ENCODE peak calls at places on chromosomes 16 and 17, in ten cellular contexts. S, E, F, M, I, W, Y, K, P and H are unnamed samples.

GRCh38 chr16:27245276-27246231 is 23.0 kb downstream of the NSMCE1 start:
- DNase-seq in E (no peak), K (peak), Y (peak), M (no peak), W (no peak), S (peak), I (no peak), P (no peak), F (no peak), H (peak)

GRCh38 chr16:29653436-29653835 is 9.6 kb upstream of the SPN start:
- DNase-seq in K (no peak), S (no peak), W (no peak), P (no peak), F (no peak), I (no peak), Y (no peak), M (no peak), E (peak), H (no peak)

GRCh38 chr16:80778707-80779106 is 25.7 kb downstream of the CDYL2 start:
- DNase-seq in M (no peak), I (no peak), Y (peak), S (peak), W (no peak), K (no peak), E (no peak), P (no peak), F (no peak), H (no peak)

GRCh38 chr16:59632266-59632855 is 898.2 kb upstream of the GOT2 start:
- DNase-seq in W (no peak), Y (peak), M (no peak), P (no peak), F (no peak), I (no peak), S (no peak), E (no peak), K (peak), H (no peak)

GRCh38 chr16:16884451-16884850 is 505.5 kb downstream of the NPIPA7 start:
- DNase-seq in K (no peak), F (no peak), P (peak), E (no peak), Y (no peak), I (no peak), S (no peak), M (no peak), W (no peak), H (no peak)

GRCh38 chr16:23387666-23388065 is 65.3 kb downstream of the COG7 start:
- DNase-seq in F (no peak), K (no peak), S (no peak), I (no peak), P (no peak), Y (no peak), W (no peak), M (no peak), E (no peak), H (no peak)

GRCh38 chr17:70190959-70191805 is 21.9 kb downstream of the KCNJ2 start:
- DNase-seq in K (no peak), E (no peak), P (no peak), F (no peak), S (peak), M (no peak), W (no peak), I (no peak), Y (no peak), H (peak)

GRCh38 chr16:1460602-1461138 is 14.2 kb downstream of the CLCN7 start:
- DNase-seq in Y (no peak), S (no peak), E (no peak), K (no peak), F (no peak), W (no peak), P (no peak), I (no peak), M (no peak), H (no peak)

GRCh38 chr17:39663688-39664580 is 1.2 kb upstream of the TCAP start:
- DNase-seq in F (no peak), I (peak), E (no peak), S (no peak), K (no peak), W (no peak), Y (no peak), P (no peak), M (no peak), H (peak)

GRCh38 chr16:57938936-57939871 is 31.7 kb downstream of the CNGB1 start:
- DNase-seq in E (no peak), F (peak), Y (peak), M (peak), I (no peak), P (no peak), S (peak), K (peak), W (no peak), H (peak)

GRCh38 chr16:69085032-69085695 is 20.3 kb upstream of the HAS3 start:
- DNase-seq in S (no peak), M (no peak), Y (no peak), F (no peak), P (no peak), E (no peak), W (no peak), K (no peak), I (no peak), H (no peak)

GRCh38 chr17:41680426-41681040 is 8.2 kb upstream of the EIF1 start:
- DNase-seq in I (no peak), S (no peak), E (no peak), P (no peak), M (no peak), W (no peak), F (no peak), K (no peak), Y (no peak), H (no peak)

GRCh38 chr17:41681776-41682175 is 6.9 kb upstream of the EIF1 start:
- DNase-seq in F (no peak), P (no peak), I (no peak), K (no peak), S (no peak), E (no peak), M (no peak), Y (no peak), W (no peak), H (no peak)

GRCh38 chr17:41679740-41680425 is 8.8 kb upstream of the EIF1 start:
- DNase-seq in S (no peak), Y (no peak), F (no peak), W (no peak), I (no peak), M (no peak), K (no peak), E (no peak), P (no peak), H (no peak)

GRCh38 chr17:41678411-41678906 is 10.2 kb upstream of the EIF1 start:
- DNase-seq in I (no peak), M (no peak), K (peak), Y (peak), W (no peak), P (no peak), E (no peak), F (no peak), S (peak), H (peak)

GRCh38 chr17:41678907-41679739 is 9.6 kb upstream of the EIF1 start:
- DNase-seq in I (no peak), E (no peak), F (no peak), P (no peak), K (peak), Y (peak), W (no peak), M (peak), S (peak), H (peak)
- TF ChIP-seq CTCF in I (no peak), E (no peak), F (peak), P (no peak), K (peak), Y (no peak), W (no peak), M (no peak), S (peak), H (peak)

GRCh38 chr17:44733753-44734152 is 25.0 kb upstream of the ADAM11 start:
- DNase-seq in F (no peak), E (no peak), I (peak), M (no peak), W (no peak), S (peak), Y (peak), P (no peak), K (peak), H (peak)
- TF ChIP-seq CTCF in F (peak), E (no peak), I (peak), M (peak), W (peak), S (peak), Y (peak), P (no peak), K (peak), H (peak)

GRCh38 chr17:49362723-49363117 is 670 bp upstream of the ZNF652 start:
- DNase-seq in I (no peak), E (no peak), P (no peak), F (no peak), W (no peak), M (no peak), Y (no peak), S (no peak), K (peak), H (peak)

GRCh38 chr17:49364119-49364518 is 2.1 kb upstream of the ZNF652 start:
- DNase-seq in W (no peak), S (no peak), E (no peak), Y (no peak), F (no peak), K (no peak), M (no peak), P (no peak), I (no peak), H (no peak)

GRCh38 chr17:49363251-49363650 is 1.2 kb upstream of the ZNF652 start:
- DNase-seq in P (no peak), E (no peak), K (no peak), F (no peak), I (no peak), Y (no peak), S (no peak), M (no peak), W (no peak), H (no peak)

GRCh38 chr17:49369089-49369488 is 7.0 kb upstream of the ZNF652 start:
- DNase-seq in S (no peak), F (no peak), Y (no peak), W (no peak), M (no peak), I (no peak), K (no peak), E (no peak), P (no peak), H (no peak)

DNA sequence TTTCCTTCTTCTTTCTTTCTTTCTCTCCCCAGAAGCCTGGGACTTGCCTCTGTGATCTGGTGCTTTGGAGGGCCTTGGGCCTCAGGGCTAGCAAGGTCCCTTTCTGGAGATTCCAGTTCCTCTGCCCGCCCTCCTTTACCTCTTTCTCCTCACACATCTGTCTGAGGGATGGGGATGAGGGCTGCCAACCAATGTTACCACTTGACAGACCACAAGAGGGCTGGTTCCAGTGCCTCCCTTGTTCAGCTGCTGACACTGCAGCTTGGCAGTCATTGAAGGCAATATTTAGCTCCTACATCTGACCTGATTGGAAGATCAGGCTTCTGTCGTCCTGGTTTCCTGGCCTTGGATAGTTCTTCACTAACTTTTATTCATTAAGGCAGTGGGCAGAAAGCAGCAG is 3.6 kb upstream of the ZNF652 start:
- DNase-seq in Y (no peak), M (no peak), W (no peak), S (peak), I (no peak), K (peak), P (no peak), F (no peak), E (no peak), H (peak)
- TF ChIP-seq CTCF in Y (no peak), M (no peak), W (no peak), S (peak), I (no peak), K (peak), P (no peak), F (peak), E (no peak), H (peak)

GRCh38 chr17:6640536-6641373 is at the start of the genes KIAA0753 and TXNDC17:
- DNase-seq in P (peak), S (peak), Y (peak), W (peak), M (peak), I (peak), K (peak), E (peak), F (peak), H (peak)
- TF ChIP-seq CTCF in P (peak), S (no peak), Y (no peak), W (no peak), M (no peak), I (no peak), K (no peak), E (no peak), F (no peak), H (no peak)

GRCh38 chr16:46693598-46693997 is 4.1 kb downstream of the ORC6 start:
- DNase-seq in S (no peak), E (no peak), P (no peak), M (no peak), K (no peak), W (no peak), Y (no peak), I (no peak), F (no peak), H (no peak)
- TF ChIP-seq CTCF in S (no peak), E (no peak), P (no peak), M (no peak), K (no peak), W (no peak), Y (no peak), I (no peak), F (no peak), H (no peak)